ENCODE peak calls at places on chromosome 15, in five cellular contexts. B, A, O, Z and G are unnamed samples.

GRCh38 chr15:86609275-86609674 is 529.6 kb downstream of the AGBL1 start:
- DNase-seq in B (no peak), O (no peak), Z (no peak), A (no peak), G (no peak)

GRCh38 chr15:45804028-45804427 is 169.2 kb downstream of the SQOR start:
- DNase-seq in A (no peak), B (no peak), O (no peak), Z (no peak), G (peak; percentile 18)

GRCh38 chr15:48385431-48385830 is 54.2 kb downstream of the DUT start:
- DNase-seq in A (peak; percentile 93), O (no peak), Z (no peak), B (no peak), G (peak; percentile 81)

GRCh38 chr15:77026501-77027110 is 31.7 kb downstream of the PSTPIP1 start:
- DNase-seq in A (no peak), O (no peak), Z (no peak), B (no peak), G (peak; percentile 77)

GRCh38 chr15:99421172-99421656 is 144.6 kb upstream of the MEF2A start:
- DNase-seq in Z (no peak), O (peak; percentile 53), B (peak; percentile 89), A (no peak), G (no peak)

GRCh38 chr15:49895337-49896223 is 223.5 kb downstream of the ATP8B4 start:
- DNase-seq in A (no peak), B (no peak), Z (no peak), O (no peak), G (no peak)

GRCh38 chr15:35986072-35986666 is 440.2 kb upstream of the DPH6 start:
- DNase-seq in Z (peak; percentile 40), A (peak; percentile 65), B (no peak), O (no peak), G (no peak)

GRCh38 chr15:77784361-77785292 is 151.9 kb upstream of the LINGO1 start:
- DNase-seq in Z (peak; percentile 34), B (peak; percentile 14), A (peak; percentile 14), O (no peak), G (peak; percentile 94)

GRCh38 chr15:58471341-58471740 is 39.5 kb downstream of the LIPC start:
- DNase-seq in B (no peak), O (no peak), A (no peak), Z (no peak), G (no peak)
- H3K4me3 ChIP-seq in B (no peak overlapping the region), O (no peak overlapping the region), A (no peak overlapping the region), Z (no peak overlapping the region), G (no peak overlapping the region)

GRCh38 chr15:62656071-62656470 is 386.5 kb upstream of the TPM1 start:
- DNase-seq in Z (no peak), B (no peak), A (no peak), O (no peak), G (no peak)

GRCh38 chr15:62663547-62663946 is 379.0 kb upstream of the TPM1 start:
- DNase-seq in O (no peak), A (no peak), B (no peak), Z (no peak), G (no peak)

GRCh38 chr15:62653122-62653521 is 389.4 kb upstream of the TPM1 start:
- DNase-seq in Z (no peak), A (no peak), O (no peak), B (no peak), G (no peak)

DNA sequence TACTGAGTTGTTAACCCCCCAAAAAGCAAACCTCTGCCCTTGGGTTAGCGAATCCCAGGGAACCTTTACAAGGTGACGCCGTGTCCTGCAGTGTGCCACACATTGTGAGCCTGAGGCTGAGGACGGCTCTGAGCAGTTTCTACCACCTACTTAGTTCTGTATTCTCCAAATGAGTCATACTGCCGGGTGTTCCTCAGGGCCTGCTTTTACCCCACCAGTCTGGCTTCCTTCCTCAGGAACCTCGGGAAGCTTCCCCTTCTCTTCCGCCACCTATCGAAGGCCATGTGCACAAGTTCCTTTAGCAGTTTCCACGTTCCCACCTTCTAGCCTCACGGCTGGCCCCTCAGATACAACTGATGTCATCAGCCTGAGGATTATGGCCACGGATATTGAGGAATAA is 384.0 kb upstream of the TPM1 start:
- DNase-seq in A (no peak), O (no peak), Z (no peak), B (no peak), G (peak; percentile 21)
- H3K4me1 ChIP-seq in A (no peaks in the 10 kb centered on the region), O (no peaks in the 10 kb centered on the region), Z (peaks cover 14% of the 10 kb centered on the region), B (no peaks in the 10 kb centered on the region), G (peaks cover 5% of the 10 kb centered on the region)

DNA sequence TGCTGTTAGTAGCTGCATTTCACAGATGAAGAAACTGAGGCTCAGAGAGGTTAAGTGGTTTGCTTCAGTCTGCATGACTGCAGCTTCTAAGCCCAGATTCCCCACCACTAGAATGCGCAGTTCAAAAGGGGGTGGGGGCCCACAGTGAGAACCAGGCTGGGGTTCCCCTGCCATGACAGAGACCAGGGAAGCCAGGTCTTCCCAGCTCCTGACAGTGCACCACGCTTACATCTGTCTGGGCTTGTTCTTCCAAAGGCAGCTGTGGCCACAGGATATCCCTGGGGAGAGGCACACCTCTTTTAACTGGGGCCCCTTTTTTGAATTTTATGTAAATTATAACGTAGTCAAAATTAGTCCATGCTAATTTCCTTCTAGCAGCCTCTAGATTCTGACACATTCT is 5.3 kb downstream of the PLEKHO2 start:
- DNase-seq in Z (no peak), A (no peak), O (no peak), B (no peak), G (no peak)
- TF ChIP-seq CTCF in Z (no peak), A (no peak), O (no peak), B (no peak), G (no peak)

GRCh38 chr15:66253296-66253642 is 281 bp downstream of the MEGF11 start:
- DNase-seq in B (no peak), Z (no peak), A (no peak), O (no peak), G (no peak)

GRCh38 chr15:66251065-66251789 is 2.3 kb downstream of the MEGF11 start:
- DNase-seq in Z (no peak), O (no peak), A (no peak), B (no peak), G (peak; percentile 86)

GRCh38 chr15:66252411-66253295 is 897 bp downstream of the MEGF11 start:
- DNase-seq in Z (peak; percentile 85), B (peak; percentile 7), A (peak; percentile 41), O (peak; percentile 67), G (peak; percentile 97)

GRCh38 chr15:66253643-66254363 is at the start of gene MEGF11:
- DNase-seq in Z (peak; percentile 55), A (peak; percentile 32), B (no peak), O (no peak), G (peak; percentile 92)

DNA sequence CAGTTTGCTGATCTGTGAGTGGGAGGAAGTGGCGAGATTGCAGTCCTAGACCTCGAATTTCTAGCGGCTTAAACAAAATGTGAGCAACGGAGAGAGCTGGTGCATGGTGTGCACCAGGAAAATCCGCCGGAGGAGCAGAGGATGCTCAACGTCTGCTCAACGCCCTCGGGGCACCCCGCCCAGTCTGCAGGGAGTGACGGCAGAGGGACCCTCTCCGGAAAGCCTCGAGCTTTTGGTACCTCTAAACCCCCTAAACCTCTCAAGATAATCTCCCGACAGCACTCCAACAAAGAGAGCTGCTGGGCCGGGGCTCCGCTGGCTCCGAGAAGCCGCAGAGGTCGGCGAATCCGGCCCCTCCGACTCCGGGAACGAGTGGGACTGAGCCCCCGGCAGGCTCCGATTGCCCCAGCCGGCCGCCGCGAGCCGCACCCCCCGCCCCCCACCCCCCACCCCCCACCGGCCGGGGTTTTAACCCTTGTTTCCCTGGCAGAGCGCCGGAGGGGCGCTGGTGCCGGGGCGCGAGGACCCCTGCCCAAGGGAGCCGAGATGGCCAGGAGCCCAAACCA is 1.7 kb downstream of the MEGF11 start:
- DNase-seq in A (no peak), Z (peak; percentile 73), B (no peak), O (no peak), G (peak; percentile 55)
- H3K4me3 ChIP-seq in A (no peak overlapping the region), Z (peak overlapping the region; percentile 73), B (no peak overlapping the region), O (peak overlapping the region; percentile 54), G (no peak overlapping the region)

GRCh38 chr15:75704263-75704615 is 8.4 kb downstream of the CSPG4 start:
- DNase-seq in B (no peak), A (no peak), Z (no peak), O (no peak), G (peak; percentile 65)

GRCh38 chr15:75702431-75702830 is 10.2 kb downstream of the CSPG4 start:
- DNase-seq in B (no peak), O (no peak), Z (no peak), A (no peak), G (peak; percentile 68)

GRCh38 chr15:75705854-75706681 is 6.6 kb downstream of the CSPG4 start:
- DNase-seq in O (no peak), Z (no peak), A (no peak), B (no peak), G (peak; percentile 44)

GRCh38 chr15:75706682-75706954 is 6.0 kb downstream of the CSPG4 start:
- DNase-seq in Z (no peak), B (no peak), O (no peak), A (no peak), G (no peak)

DNA sequence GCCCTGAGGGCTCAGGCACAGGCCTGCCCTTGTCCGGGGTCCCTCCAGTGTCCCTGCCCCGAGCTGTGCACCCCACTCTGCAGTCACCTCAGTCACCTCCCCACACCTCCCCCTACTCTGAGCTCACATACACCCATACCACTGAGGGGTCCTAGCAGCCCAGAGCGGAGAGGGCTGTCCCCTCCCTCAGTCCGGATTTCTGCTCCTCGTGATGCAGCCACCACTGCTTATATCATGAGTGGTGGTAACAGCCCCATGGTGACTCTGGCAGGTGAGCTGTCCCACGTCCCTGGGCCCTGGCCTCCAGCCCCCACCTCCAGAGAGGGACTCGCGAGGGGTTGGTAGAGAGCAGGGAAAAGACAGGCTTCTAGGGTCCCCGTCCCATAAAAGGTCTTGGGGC is 8.0 kb downstream of the CSPG4 start:
- DNase-seq in B (no peak), Z (no peak), A (no peak), O (no peak), G (peak; percentile 37)
- H3K4me1 ChIP-seq in B (peaks cover 4% of the 10 kb centered on the region), Z (peaks cover 44% of the 10 kb centered on the region), A (no peaks in the 10 kb centered on the region), O (peaks cover 72% of the 10 kb centered on the region), G (peaks cover 19% of the 10 kb centered on the region)

GRCh38 chr15:67105065-67105951 is 39.9 kb downstream of the SMAD3 start:
- DNase-seq in A (peak; percentile 96), B (peak; percentile 93), Z (no peak), O (peak; percentile 57), G (peak; percentile 90)
- TF ChIP-seq CTCF in A (peak; percentile 7), B (peak; percentile 47), Z (no peak), O (no peak), G (peak; percentile 11)

GRCh38 chr15:40290540-40291087 is 7.8 kb upstream of the ANKRD63 start:
- DNase-seq in Z (no peak), A (no peak), B (no peak), O (no peak), G (no peak)
- H3K4me3 ChIP-seq in Z (peak overlapping the region; percentile 37), A (peak overlapping the region; percentile 23), B (peak overlapping the region; percentile 23), O (peak overlapping the region; percentile 36), G (peak overlapping the region; percentile 57)